ENCODE peak calls at places on chromosomes 4 and X, in nine cellular contexts. V, B, Q, A, E, J, R, W and O are unnamed samples. For H3K4me1 and H3K9me3, the result is how much of the 10 kb centered on the place peaks cover.

GRCh38 chrX:47743504-47743903 is 84.5 kb upstream of the UXT start:
- DNase-seq in Q (no peak), J (no peak), V (no peak), B (no peak), R (no peak), A (no peak), W (no peak), E (no peak), O (no peak)

GRCh38 chr4:33073811-33074210 is 2353.6 kb downstream of the PCDH7 start:
- DNase-seq in V (no peak), B (no peak), J (no peak), E (no peak), W (no peak), A (no peak), Q (no peak), R (no peak), O (no peak)

GRCh38 chr4:5050520-5050955 is 742 bp upstream of the STK32B start:
- DNase-seq in V (peak), B (peak), J (peak), R (peak), A (peak), Q (no peak), E (no peak), W (peak), O (no peak)

GRCh38 chrX:19566359-19567141 is 51.2 kb upstream of the MAP3K15 start:
- DNase-seq in Q (peak), B (no peak), R (no peak), V (no peak), W (no peak), E (no peak), J (no peak), A (no peak), O (no peak)

GRCh38 chr4:15002659-15003440 is 569 bp downstream of the CPEB2 start:
- DNase-seq in Q (peak), R (peak), A (peak), W (peak), B (peak), E (peak), V (peak), J (peak), O (peak)

GRCh38 chr4:113433536-113434246 is 327.8 kb downstream of the CAMK2D start:
- DNase-seq in W (no peak), V (no peak), A (no peak), Q (no peak), E (no peak), J (no peak), B (no peak), R (no peak), O (no peak)

GRCh38 chr4:39576268-39576667 is 49.0 kb upstream of the UGDH start:
- DNase-seq in A (peak), W (no peak), V (no peak), J (no peak), R (no peak), Q (no peak), B (no peak), E (no peak), O (no peak)

GRCh38 chr4:42555828-42556227 is 101.1 kb downstream of the ATP8A1 start:
- DNase-seq in Q (no peak), V (no peak), R (no peak), E (no peak), B (no peak), A (no peak), W (no peak), J (no peak), O (no peak)

GRCh38 chrX:105302246-105302645 is 81.8 kb upstream of the TEX13A start:
- DNase-seq in R (no peak), A (no peak), J (no peak), Q (no peak), E (no peak), W (no peak), B (no peak), V (no peak), O (no peak)

DNA sequence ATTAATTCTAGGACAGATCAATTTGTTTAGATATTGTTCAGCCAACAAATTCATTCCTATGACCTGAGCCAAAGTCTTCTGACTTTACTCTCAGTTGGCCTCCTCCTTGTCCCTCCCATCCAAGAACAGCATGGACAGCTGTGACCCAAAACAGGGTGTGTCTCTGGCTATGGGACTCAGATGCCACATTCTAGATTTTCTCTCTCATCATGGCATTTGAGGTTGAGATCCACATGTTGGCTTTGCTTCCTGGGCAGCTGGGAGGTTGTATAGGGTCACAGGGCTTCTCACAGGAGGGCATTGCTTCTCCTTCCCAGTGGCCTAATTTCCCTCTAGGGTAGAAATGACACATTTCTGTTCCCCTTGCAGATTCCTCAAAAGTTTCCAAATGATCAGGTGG is 22.6 kb upstream of the EGF start:
- DNase-seq in B (no peak), J (no peak), V (no peak), W (no peak), E (no peak), A (no peak), Q (no peak), R (no peak), O (no peak)
- H3K4me1 ChIP-seq in B (under half), J (under half), V (under half), W (under half), E (under half), A (under half), Q (under half), R (under half), O (under half)

DNA sequence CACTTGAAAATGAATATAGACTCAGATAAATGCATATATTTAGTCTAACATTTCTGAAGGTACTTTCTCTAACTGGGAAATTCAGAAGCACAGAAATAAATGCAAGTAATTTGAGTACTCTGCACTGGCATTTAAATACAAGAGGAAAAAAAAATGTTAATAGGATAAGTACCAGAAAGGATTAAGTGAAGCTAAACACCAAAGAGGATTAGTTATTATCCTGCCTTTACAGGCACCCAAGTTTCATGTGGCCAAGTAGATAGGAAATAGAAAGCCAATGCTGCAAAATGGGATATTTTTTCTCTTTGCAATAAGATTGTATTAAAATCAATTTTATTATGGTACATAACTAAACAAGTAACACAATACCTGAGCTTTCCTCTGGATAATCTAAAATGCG is 762.5 kb downstream of the PCDH7 start:
- DNase-seq in B (no peak), Q (no peak), E (no peak), W (no peak), J (no peak), R (no peak), A (no peak), V (no peak), O (no peak)
- H3K9me3 ChIP-seq in B (under half), Q (under half), E (under half), W (under half), J (under half), R (under half), A (under half), V (under half), O (under half)

GRCh38 chr4:158179465-158179864 is 6.6 kb upstream of the GASK1B start:
- DNase-seq in V (no peak), E (no peak), J (no peak), W (no peak), B (no peak), R (no peak), Q (no peak), A (no peak), O (no peak)

GRCh38 chr4:158186815-158187214 is 14.0 kb upstream of the GASK1B start:
- DNase-seq in W (no peak), V (no peak), B (no peak), R (no peak), E (no peak), Q (no peak), J (no peak), A (no peak), O (no peak)

GRCh38 chr4:158181906-158182305 is 9.1 kb upstream of the GASK1B start:
- DNase-seq in W (no peak), J (no peak), Q (no peak), R (no peak), B (no peak), A (no peak), E (peak), V (no peak), O (no peak)

GRCh38 chr4:158176776-158177175 is 4.0 kb upstream of the GASK1B start:
- DNase-seq in A (no peak), J (no peak), Q (no peak), W (no peak), B (no peak), E (no peak), V (no peak), R (no peak), O (no peak)

GRCh38 chr4:158182736-158183135 is 9.9 kb upstream of the GASK1B start:
- DNase-seq in A (peak), Q (no peak), W (no peak), R (no peak), J (no peak), B (peak), V (no peak), E (no peak), O (no peak)
- H3K4me1 ChIP-seq in A (under half), Q (under half), W (under half), R (under half), J (under half), B (under half), V (under half), E (under half), O (under half)

GRCh38 chrX:77298790-77299189 is 148.4 kb upstream of the FGF16 start:
- DNase-seq in E (no peak), V (no peak), B (no peak), W (no peak), Q (no peak), R (no peak), J (no peak), A (no peak), O (no peak)

GRCh38 chrX:77293331-77293995 is 153.7 kb upstream of the FGF16 start:
- DNase-seq in W (no peak), A (no peak), E (no peak), B (no peak), J (no peak), Q (no peak), R (no peak), V (no peak), O (no peak)

GRCh38 chrX:77299549-77299948 is 147.6 kb upstream of the FGF16 start:
- DNase-seq in A (no peak), V (no peak), R (no peak), Q (no peak), E (no peak), B (no peak), W (no peak), J (no peak), O (no peak)

DNA sequence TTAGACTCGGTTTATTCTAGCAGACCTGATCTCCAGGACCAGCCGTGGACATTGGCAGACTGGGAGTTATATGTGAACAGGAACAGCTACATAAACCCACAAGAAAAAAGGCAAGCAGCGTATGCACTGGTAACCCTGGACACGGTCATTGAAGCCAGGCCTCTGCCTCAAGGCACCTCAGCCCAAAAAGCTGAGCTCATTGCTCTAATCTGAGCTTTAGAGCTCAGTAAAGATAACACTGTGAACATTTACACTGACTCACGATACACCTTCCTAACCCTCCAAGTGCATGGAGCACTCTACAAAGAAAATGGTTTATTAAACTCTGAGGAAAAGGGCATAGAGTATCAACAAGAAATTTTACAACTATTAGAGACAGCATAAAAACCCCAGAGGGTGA is 148.9 kb upstream of the FGF16 start:
- DNase-seq in Q (no peak), W (no peak), J (no peak), V (no peak), B (no peak), R (no peak), A (no peak), E (no peak), O (no peak)
- H3K9me3 ChIP-seq in Q (under half), W (under half), J (under half), V (under half), B (under half), R (under half), A (under half), E (under half), O (under half)

GRCh38 chrX:41336447-41336846 is 2.5 kb downstream of the DDX3X start:
- DNase-seq in J (no peak), B (no peak), V (no peak), E (no peak), W (no peak), A (no peak), R (no peak), Q (no peak), O (no peak)
- H3K4me1 ChIP-seq in J (under half), B (under half), V (half or more), E (under half), W (under half), A (under half), R (under half), Q (under half), O (under half)

GRCh38 chr4:147801820-147802219 is 69.9 kb downstream of the ARHGAP10 start:
- DNase-seq in J (no peak), E (no peak), V (no peak), W (no peak), Q (no peak), A (no peak), B (no peak), R (no peak), O (no peak)
- H3K9me3 ChIP-seq in J (under half), E (under half), V (under half), W (under half), Q (under half), A (under half), B (under half), R (under half), O (under half)